ENCODE peak calls at places on chromosomes 2 and 18, in five cellular contexts. N is erythroblast, M is endothelial cell of umbilical vein, H is K562, K is spleen. G is an unnamed sample.

GRCh38 chr2:33810046-33810835 is 211.1 kb upstream of the FAM98A start:
- DNase-seq in N (no peak), M (no peak), H (no peak), K (no peak), G (no peak)

GRCh38 chr2:55620123-55620779 is 2.8 kb upstream of the PPP4R3B start:
- DNase-seq in N (peak), M (no peak), H (no peak), K (peak), G (no peak)

GRCh38 chr2:241033994-241034393 is 35.6 kb downstream of the SNED1 start:
- DNase-seq in N (no peak), M (no peak), H (no peak), K (peak), G (no peak)

GRCh38 chr2:37300578-37300977 is 24.1 kb downstream of the PRKD3 start:
- DNase-seq in N (no peak), M (no peak), H (no peak), K (no peak), G (no peak)

GRCh38 chr2:95291222-95291621 is 5.9 kb upstream of the KCNIP3 start:
- DNase-seq in N (no peak), M (no peak), H (no peak), K (no peak), G (no peak)

GRCh38 chr2:21003572-21004180 is 40.2 kb downstream of the APOB start:
- DNase-seq in N (no peak), M (no peak), H (no peak), K (no peak), G (no peak)

GRCh38 chr2:173101687-173102086 is 26.0 kb downstream of the MAP3K20 start:
- DNase-seq in N (peak), M (no peak), H (no peak), K (no peak), G (no peak)

GRCh38 chr18:11842562-11842961 is 8.7 kb upstream of the CHMP1B start:
- DNase-seq in N (no peak), M (no peak), H (no peak), K (no peak), G (no peak)

GRCh38 chr2:179031731-179032408 is 18.1 kb downstream of the CCDC141 start:
- DNase-seq in N (no peak), M (no peak), H (no peak), K (no peak), G (no peak)

GRCh38 chr2:79090678-79091077 is 2.9 kb upstream of the REG1B start:
- DNase-seq in N (no peak), M (no peak), H (no peak), K (no peak), G (no peak)

GRCh38 chr2:79086255-79086654 is 1.5 kb downstream of the REG1B start:
- DNase-seq in N (no peak), M (no peak), H (no peak), K (no peak), G (no peak)

GRCh38 chr2:79084495-79085135 is 3.2 kb downstream of the REG1B start:
- DNase-seq in N (no peak), M (no peak), H (no peak), K (no peak), G (no peak)

GRCh38 chr2:79085382-79085781 is 2.4 kb downstream of the REG1B start:
- DNase-seq in N (no peak), M (no peak), H (no peak), K (no peak), G (no peak)

DNA sequence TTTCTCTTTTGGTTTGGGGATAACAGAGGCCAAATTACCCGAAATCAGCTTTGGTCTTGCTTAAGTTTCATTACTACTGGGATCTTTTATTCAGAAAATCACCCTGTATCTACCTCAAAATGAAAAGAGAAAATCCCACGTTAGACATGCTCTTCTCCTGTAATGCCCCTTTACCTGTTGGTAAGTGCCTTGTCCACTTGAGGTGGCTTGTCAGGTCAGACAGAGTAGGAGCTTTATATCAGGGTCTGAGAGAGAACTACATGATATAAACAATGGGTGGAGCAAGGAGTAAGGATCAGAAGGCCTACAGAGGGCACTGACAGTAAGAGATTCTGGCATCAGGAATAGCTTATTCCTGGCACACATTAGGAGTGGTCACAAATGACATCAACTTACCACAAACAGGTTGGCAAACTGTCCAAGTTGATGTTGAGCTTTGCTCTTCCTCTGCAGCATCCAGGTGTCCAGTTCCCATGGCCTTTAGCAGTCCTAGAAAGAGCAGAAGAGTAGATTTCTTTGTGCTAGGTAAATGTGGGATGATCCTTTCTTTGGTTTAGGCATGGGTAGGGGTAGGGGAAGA is at the start of gene REG1B:
- DNase-seq in N (no peak), M (no peak), H (no peak), K (no peak), G (no peak)
- TF ChIP-seq POLR2A in N (no peak), M (no peak), H (no peak), K (no peak), G (no peak)

DNA sequence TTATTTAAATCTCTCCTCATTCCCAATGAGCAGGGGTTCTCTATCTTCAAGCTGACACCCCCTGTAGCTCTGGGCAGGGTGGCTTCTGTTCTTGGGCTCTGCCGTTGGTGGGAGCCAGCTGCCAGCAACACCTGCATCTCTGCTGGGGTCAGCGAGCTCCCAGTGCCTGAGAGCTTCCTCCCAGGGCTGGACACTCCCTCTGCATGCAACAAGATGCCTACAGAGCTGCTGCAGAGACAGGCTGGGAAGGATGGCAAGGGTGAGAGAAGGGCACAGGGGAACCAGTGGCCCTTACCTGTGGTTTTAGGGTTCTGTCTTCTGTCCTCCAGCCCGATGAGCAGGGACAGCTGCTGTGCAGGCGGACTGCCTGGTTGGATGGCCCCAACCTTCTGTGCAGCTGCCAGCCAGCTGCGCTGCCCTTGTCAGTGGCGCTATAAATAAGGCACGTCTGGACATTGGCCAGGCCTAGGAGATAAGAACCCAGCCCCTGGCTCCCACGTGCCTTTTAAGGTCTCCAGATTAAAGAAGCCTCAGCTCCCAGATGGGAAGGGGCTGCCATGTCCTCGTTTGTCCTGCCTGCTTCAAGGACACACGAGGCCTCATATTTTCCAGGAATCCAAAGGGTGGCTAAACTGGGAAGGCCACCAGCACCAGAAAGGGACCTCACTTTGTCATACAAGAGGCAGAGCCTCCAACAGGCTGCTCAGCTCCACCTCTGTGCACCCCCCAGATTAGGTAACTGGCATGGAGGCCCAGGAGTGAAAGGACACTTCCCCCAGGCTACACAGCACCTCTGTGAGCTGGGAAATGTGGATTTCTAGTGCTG is 39.5 kb upstream of the FHL2 start:
- DNase-seq in N (peak), M (no peak), H (no peak), K (no peak), G (peak)
- TF ChIP-seq POLR2A in N (no peak), M (no peak), H (no peak), K (no peak), G (no peak)

DNA sequence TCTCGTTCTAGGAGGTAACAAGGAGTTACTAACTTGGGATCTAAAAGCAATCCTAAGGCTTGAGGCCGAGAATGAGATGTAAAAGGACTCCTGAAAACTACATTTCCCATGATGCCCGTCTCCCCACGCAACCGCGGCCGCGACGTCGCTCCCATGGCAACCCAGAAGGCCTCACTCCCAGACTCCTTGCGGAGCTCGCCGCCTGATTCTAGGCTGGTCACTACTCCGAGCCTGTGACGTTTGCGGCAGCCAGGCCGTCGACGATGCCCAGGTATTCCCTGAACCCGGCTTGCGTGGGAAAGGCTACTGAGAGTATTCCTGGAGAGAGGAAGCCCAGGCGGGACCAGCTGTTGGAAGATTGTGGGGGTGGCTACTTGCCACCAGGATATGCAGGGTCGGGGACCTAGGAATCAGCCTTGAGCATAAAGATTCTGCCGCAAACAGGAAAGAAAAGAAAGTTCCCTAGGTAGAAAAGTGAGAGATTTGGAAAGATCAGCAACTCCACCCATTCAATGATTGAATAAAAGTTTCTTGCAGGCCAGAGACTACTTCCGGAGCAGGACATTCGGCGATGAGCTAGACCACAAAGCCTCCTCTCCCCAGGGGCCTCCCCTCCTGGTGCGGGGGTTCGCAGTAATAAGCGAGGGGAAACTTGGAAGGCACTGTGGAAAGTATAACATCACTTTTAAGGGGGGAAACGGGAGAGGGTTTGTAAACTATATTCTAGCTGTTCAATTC is at the start of gene DYNC2LI1:
- DNase-seq in N (peak), M (peak), H (peak), K (peak), G (peak)
- TF ChIP-seq POLR2A in N (peak), M (peak), H (peak), K (no peak), G (peak)

DNA sequence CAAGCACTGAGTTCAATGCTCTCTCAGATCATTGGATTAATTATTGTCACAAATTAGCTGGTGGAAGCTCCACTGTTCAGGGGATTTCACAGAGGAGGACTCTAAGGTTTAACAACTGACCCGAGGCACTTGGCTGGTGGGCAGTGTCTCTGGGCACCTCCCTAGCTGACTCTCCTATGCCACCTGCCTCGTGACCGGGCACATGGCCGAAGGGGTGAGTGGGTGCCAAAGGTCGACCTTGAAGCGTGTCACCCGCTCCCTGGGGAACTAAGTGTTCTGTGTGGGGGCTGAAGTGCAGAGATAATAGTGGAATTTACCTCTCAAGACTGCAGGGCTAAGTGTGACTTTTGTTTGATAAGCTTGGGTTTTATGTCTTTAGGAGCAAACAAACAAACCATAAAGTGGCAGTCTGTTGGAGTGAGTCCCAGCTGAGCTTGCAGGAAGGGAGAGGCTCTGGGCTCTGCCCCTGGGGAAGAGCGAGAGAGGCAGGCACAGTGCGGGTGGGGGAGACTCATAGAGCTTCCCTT is 64.8 kb downstream of the BCL2L11 start:
- DNase-seq in N (no peak), M (no peak), H (no peak), K (no peak), G (no peak)
- TF ChIP-seq POLR2A in N (no peak), M (no peak), H (no peak), K (no peak), G (no peak)

GRCh38 chr18:31683968-31684278 is 458 bp downstream of the B4GALT6 start:
- DNase-seq in N (no peak), M (no peak), H (no peak), K (no peak), G (no peak)

GRCh38 chr18:31684279-31685096 is at the start of gene B4GALT6:
- DNase-seq in N (peak), M (peak), H (peak), K (peak), G (peak)

GRCh38 chr18:31686572-31686971 is 2.2 kb upstream of the B4GALT6 start:
- DNase-seq in N (peak), M (no peak), H (no peak), K (no peak), G (no peak)

GRCh38 chr18:31687016-31687415 is 2.6 kb upstream of the B4GALT6 start:
- DNase-seq in N (peak), M (no peak), H (no peak), K (no peak), G (no peak)

DNA sequence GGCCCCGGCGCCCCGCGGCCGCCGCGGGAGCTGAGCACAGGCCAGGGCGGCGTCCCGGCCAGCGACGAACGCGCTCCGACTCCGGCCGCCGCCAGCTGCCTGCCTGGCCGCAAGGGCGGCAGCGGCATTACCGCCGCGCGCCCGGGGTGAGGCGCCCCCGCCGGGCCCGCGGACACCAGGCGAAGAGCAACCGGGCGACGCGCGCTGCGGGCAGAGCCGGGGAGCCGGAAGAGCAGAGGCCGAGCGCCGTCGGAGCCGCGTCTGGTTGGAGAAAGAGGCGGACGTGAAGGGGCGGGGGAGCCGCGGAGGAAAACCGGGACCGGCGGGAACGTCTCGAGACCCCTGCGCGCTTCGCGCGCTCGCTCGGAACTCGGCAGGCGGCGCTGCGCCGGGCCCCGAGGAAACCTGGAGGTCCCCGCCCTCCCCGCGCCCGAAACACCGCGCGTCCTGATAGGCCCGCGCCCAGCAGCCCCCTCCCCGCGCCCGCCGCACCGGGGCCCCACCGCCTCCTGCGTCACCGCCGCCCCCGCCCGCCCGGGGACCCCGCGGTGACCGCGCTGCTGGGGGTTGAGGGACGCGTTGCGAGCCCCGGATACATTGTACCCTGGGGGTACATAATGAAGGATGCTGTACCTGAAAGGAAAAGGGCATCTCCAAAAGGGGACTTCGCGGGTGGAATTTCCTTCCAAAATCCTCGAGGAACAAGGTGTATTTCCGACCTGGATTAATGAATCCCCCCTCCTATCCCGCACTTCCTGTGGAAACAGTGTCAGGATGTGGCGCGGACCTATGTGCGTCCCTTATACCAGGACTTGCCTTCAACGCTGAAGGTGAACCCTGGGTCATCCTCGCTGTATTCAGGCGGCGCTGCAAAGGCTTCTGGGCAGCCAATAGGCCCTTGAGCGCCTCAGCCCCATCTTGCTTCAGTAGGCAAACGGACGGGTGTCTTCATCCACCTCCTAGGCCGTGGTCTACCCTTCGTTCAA is 1.0 kb upstream of the B4GALT6 start:
- DNase-seq in N (peak), M (peak), H (peak), K (peak), G (peak)
- TF ChIP-seq POLR2A in N (peak), M (peak), H (no peak), K (no peak), G (no peak)

GRCh38 chr2:219543596-219544358 is at the start of the genes CHPF and TMEM198:
- DNase-seq in N (peak), M (peak), H (peak), K (peak), G (peak)
- TF ChIP-seq POLR2A in N (no peak), M (no peak), H (peak), K (no peak), G (peak)

DNA sequence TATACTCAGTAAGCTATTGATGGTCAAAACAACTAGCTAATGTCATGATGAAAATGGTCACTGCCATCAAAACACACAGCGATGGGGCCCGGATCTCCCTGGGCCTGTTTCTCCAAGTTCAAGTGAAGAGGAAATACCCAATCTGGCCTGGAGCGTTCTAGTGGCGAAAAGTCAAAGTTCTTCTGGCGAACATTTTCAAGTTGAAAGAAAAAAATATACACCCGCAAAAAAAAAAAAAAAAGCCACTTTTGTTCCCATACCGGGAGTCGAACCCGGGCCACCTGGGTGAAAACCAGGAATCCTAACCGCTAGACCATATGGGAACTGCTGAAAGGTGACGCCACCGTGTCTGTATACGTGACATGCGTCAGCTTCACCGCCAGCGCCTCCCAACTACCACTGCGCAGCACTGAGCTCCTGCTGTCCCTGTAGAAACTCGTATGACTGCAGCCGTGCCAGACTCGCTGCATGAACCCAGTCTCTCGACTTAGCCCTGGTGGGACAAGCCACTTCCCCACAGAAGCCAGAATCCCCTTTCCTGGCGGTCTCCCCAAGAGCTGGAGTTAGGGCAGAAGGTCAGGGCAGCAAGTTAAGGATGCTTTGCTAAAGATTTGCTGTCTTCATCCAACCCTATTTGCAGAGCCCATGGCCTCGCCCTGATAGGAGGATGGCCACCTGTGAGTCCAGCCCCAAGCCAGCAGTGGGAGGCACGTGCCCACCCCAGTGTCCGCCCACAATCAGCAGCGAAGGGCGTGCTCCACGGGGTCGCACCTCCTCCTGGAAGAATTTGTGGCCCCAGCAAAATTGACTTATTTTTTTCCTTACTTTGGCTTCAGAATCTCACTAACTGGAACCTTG is 5.6 kb upstream of the IMP4 start:
- DNase-seq in N (peak), M (peak), H (peak), K (peak), G (no peak)
- TF ChIP-seq POLR2A in N (no peak), M (peak), H (peak), K (no peak), G (peak)